ENCODE peak calls at places on chromosome 10, in nine cellular contexts. One of them, this sample, is unnamed.

GRCh38 chr10:8336629-8337331 is 282.3 kb downstream of the GATA3 start:
- DNase-seq in activated CD4-positive, CD25-positive, alpha-beta regulatory T cell: no peak
- DNase-seq in NCI-H187 treated with DMSO at 0.1 percent for 48 hours: no peak
- DNase-seq in activated CD4-positive, alpha-beta T cell treated with anti-CD3 and anti-CD28 coated beads, Interleukin-2, amount 50 U/mL, for 24 hours: no peak
- DNase-seq in body of pancreas: no peak
- DNase-seq in GM03348: no peak
- DNase-seq in AG10803: no peak
- DNase-seq in AG04449: no peak
- DNase-seq in colonic mucosa: no peak
- DNase-seq in this sample: no peak

GRCh38 chr10:83190614-83191013 is 948.7 kb upstream of the GHITM start:
- DNase-seq in activated CD4-positive, CD25-positive, alpha-beta regulatory T cell: no peak
- DNase-seq in AG04449: no peak
- DNase-seq in body of pancreas: no peak
- DNase-seq in AG10803: no peak
- DNase-seq in activated CD4-positive, alpha-beta T cell treated with anti-CD3 and anti-CD28 coated beads, Interleukin-2, amount 50 U/mL, for 24 hours: no peak
- DNase-seq in colonic mucosa: no peak
- DNase-seq in NCI-H187 treated with DMSO at 0.1 percent for 48 hours: no peak
- DNase-seq in GM03348: no peak
- DNase-seq in this sample: no peak

GRCh38 chr10:69866688-69867461 is 65.2 kb downstream of the COL13A1 start:
- DNase-seq in activated CD4-positive, alpha-beta T cell treated with anti-CD3 and anti-CD28 coated beads, Interleukin-2, amount 50 U/mL, for 24 hours: no peak
- DNase-seq in AG04449: no peak
- DNase-seq in GM03348: peak
- DNase-seq in NCI-H187 treated with DMSO at 0.1 percent for 48 hours: no peak
- DNase-seq in activated CD4-positive, CD25-positive, alpha-beta regulatory T cell: no peak
- DNase-seq in body of pancreas: no peak
- DNase-seq in AG10803: peak
- DNase-seq in colonic mucosa: peak
- DNase-seq in this sample: peak

GRCh38 chr10:49569031-49569765 is 30.3 kb upstream of the ERCC6 start:
- DNase-seq in body of pancreas: no peak
- DNase-seq in AG04449: no peak
- DNase-seq in activated CD4-positive, alpha-beta T cell treated with anti-CD3 and anti-CD28 coated beads, Interleukin-2, amount 50 U/mL, for 24 hours: no peak
- DNase-seq in NCI-H187 treated with DMSO at 0.1 percent for 48 hours: no peak
- DNase-seq in activated CD4-positive, CD25-positive, alpha-beta regulatory T cell: no peak
- DNase-seq in AG10803: peak
- DNase-seq in GM03348: peak
- DNase-seq in colonic mucosa: no peak
- DNase-seq in this sample: no peak

GRCh38 chr10:113947138-113948011 is 92.9 kb downstream of the NHLRC2 start:
- DNase-seq in colonic mucosa: peak
- DNase-seq in activated CD4-positive, alpha-beta T cell treated with anti-CD3 and anti-CD28 coated beads, Interleukin-2, amount 50 U/mL, for 24 hours: no peak
- DNase-seq in AG10803: no peak
- DNase-seq in NCI-H187 treated with DMSO at 0.1 percent for 48 hours: no peak
- DNase-seq in AG04449: no peak
- DNase-seq in activated CD4-positive, CD25-positive, alpha-beta regulatory T cell: no peak
- DNase-seq in body of pancreas: peak
- DNase-seq in GM03348: no peak
- DNase-seq in this sample: peak

GRCh38 chr10:1400129-1400865 is 337.0 kb downstream of the ADARB2 start:
- DNase-seq in activated CD4-positive, alpha-beta T cell treated with anti-CD3 and anti-CD28 coated beads, Interleukin-2, amount 50 U/mL, for 24 hours: no peak
- DNase-seq in AG04449: no peak
- DNase-seq in colonic mucosa: peak
- DNase-seq in NCI-H187 treated with DMSO at 0.1 percent for 48 hours: no peak
- DNase-seq in body of pancreas: no peak
- DNase-seq in GM03348: no peak
- DNase-seq in AG10803: no peak
- DNase-seq in activated CD4-positive, CD25-positive, alpha-beta regulatory T cell: no peak
- DNase-seq in this sample: no peak

GRCh38 chr10:76430330-76430729 is 998.9 kb downstream of the LRMDA start:
- DNase-seq in NCI-H187 treated with DMSO at 0.1 percent for 48 hours: no peak
- DNase-seq in body of pancreas: no peak
- DNase-seq in AG04449: no peak
- DNase-seq in AG10803: peak
- DNase-seq in activated CD4-positive, alpha-beta T cell treated with anti-CD3 and anti-CD28 coated beads, Interleukin-2, amount 50 U/mL, for 24 hours: no peak
- DNase-seq in activated CD4-positive, CD25-positive, alpha-beta regulatory T cell: no peak
- DNase-seq in colonic mucosa: no peak
- DNase-seq in GM03348: peak
- DNase-seq in this sample: no peak

GRCh38 chr10:11397980-11398580 is 213.4 kb downstream of the USP6NL start:
- DNase-seq in NCI-H187 treated with DMSO at 0.1 percent for 48 hours: no peak
- DNase-seq in colonic mucosa: no peak
- DNase-seq in activated CD4-positive, CD25-positive, alpha-beta regulatory T cell: no peak
- DNase-seq in activated CD4-positive, alpha-beta T cell treated with anti-CD3 and anti-CD28 coated beads, Interleukin-2, amount 50 U/mL, for 24 hours: no peak
- DNase-seq in AG04449: no peak
- DNase-seq in GM03348: no peak
- DNase-seq in AG10803: peak
- DNase-seq in body of pancreas: no peak
- DNase-seq in this sample: no peak

GRCh38 chr10:93445978-93446720 is 36.0 kb downstream of the MYOF start:
- DNase-seq in AG04449: no peak
- DNase-seq in colonic mucosa: no peak
- DNase-seq in body of pancreas: no peak
- DNase-seq in NCI-H187 treated with DMSO at 0.1 percent for 48 hours: no peak
- DNase-seq in activated CD4-positive, alpha-beta T cell treated with anti-CD3 and anti-CD28 coated beads, Interleukin-2, amount 50 U/mL, for 24 hours: no peak
- DNase-seq in GM03348: no peak
- DNase-seq in AG10803: peak
- DNase-seq in activated CD4-positive, CD25-positive, alpha-beta regulatory T cell: no peak
- DNase-seq in this sample: no peak

GRCh38 chr10:22629843-22630228 is 84.5 kb downstream of the PIP4K2A start:
- DNase-seq in activated CD4-positive, CD25-positive, alpha-beta regulatory T cell: no peak
- DNase-seq in colonic mucosa: no peak
- DNase-seq in activated CD4-positive, alpha-beta T cell treated with anti-CD3 and anti-CD28 coated beads, Interleukin-2, amount 50 U/mL, for 24 hours: no peak
- DNase-seq in AG04449: no peak
- DNase-seq in GM03348: no peak
- DNase-seq in NCI-H187 treated with DMSO at 0.1 percent for 48 hours: no peak
- DNase-seq in body of pancreas: no peak
- DNase-seq in AG10803: no peak
- DNase-seq in this sample: no peak

GRCh38 chr10:52066383-52066782 is 247.7 kb upstream of the DKK1 start:
- DNase-seq in AG04449: no peak
- DNase-seq in body of pancreas: no peak
- DNase-seq in activated CD4-positive, CD25-positive, alpha-beta regulatory T cell: no peak
- DNase-seq in GM03348: no peak
- DNase-seq in colonic mucosa: no peak
- DNase-seq in activated CD4-positive, alpha-beta T cell treated with anti-CD3 and anti-CD28 coated beads, Interleukin-2, amount 50 U/mL, for 24 hours: no peak
- DNase-seq in AG10803: no peak
- DNase-seq in NCI-H187 treated with DMSO at 0.1 percent for 48 hours: no peak
- DNase-seq in this sample: no peak

GRCh38 chr10:10326119-10326518 is 691.6 kb upstream of the CELF2 start:
- DNase-seq in colonic mucosa: no peak
- DNase-seq in activated CD4-positive, CD25-positive, alpha-beta regulatory T cell: no peak
- DNase-seq in activated CD4-positive, alpha-beta T cell treated with anti-CD3 and anti-CD28 coated beads, Interleukin-2, amount 50 U/mL, for 24 hours: no peak
- DNase-seq in NCI-H187 treated with DMSO at 0.1 percent for 48 hours: no peak
- DNase-seq in body of pancreas: no peak
- DNase-seq in GM03348: no peak
- DNase-seq in AG10803: no peak
- DNase-seq in AG04449: no peak
- DNase-seq in this sample: no peak

GRCh38 chr10:127774771-127775559 is 38.0 kb downstream of the FOXI2 start:
- DNase-seq in activated CD4-positive, alpha-beta T cell treated with anti-CD3 and anti-CD28 coated beads, Interleukin-2, amount 50 U/mL, for 24 hours: no peak
- DNase-seq in activated CD4-positive, CD25-positive, alpha-beta regulatory T cell: no peak
- DNase-seq in AG10803: no peak
- DNase-seq in colonic mucosa: no peak
- DNase-seq in body of pancreas: no peak
- DNase-seq in AG04449: no peak
- DNase-seq in GM03348: no peak
- DNase-seq in NCI-H187 treated with DMSO at 0.1 percent for 48 hours: no peak
- DNase-seq in this sample: no peak

GRCh38 chr10:97154162-97154561 is 31.6 kb downstream of the SLIT1 start:
- DNase-seq in GM03348: no peak
- DNase-seq in AG04449: no peak
- DNase-seq in colonic mucosa: no peak
- DNase-seq in body of pancreas: no peak
- DNase-seq in activated CD4-positive, CD25-positive, alpha-beta regulatory T cell: no peak
- DNase-seq in AG10803: no peak
- DNase-seq in NCI-H187 treated with DMSO at 0.1 percent for 48 hours: no peak
- DNase-seq in activated CD4-positive, alpha-beta T cell treated with anti-CD3 and anti-CD28 coated beads, Interleukin-2, amount 50 U/mL, for 24 hours: no peak
- DNase-seq in this sample: no peak